ENCODE peak calls at places on chromosomes 2 and 18, in five cellular contexts. B, T, G, P and U are unnamed samples.

GRCh38 chr18:28175047-28175929 is 1.6 kb downstream of the CDH2 start:
- DNase-seq in P (peak), B (peak), G (peak), T (no peak), U (peak)

GRCh38 chr2:102186676-102187190 is at the start of gene IL1RL2:
- DNase-seq in P (no peak), T (no peak), B (peak), G (no peak), U (peak)

GRCh38 chr2:107986278-107987217 is at the start of gene SLC5A7:
- DNase-seq in T (no peak), P (no peak), G (no peak), B (no peak), U (no peak)

GRCh38 chr2:232137748-232138147 is 176.2 kb downstream of the DIS3L2 start:
- DNase-seq in P (no peak), B (no peak), T (no peak), G (no peak), U (no peak)

GRCh38 chr2:21469564-21469963 is 345.8 kb downstream of the TDRD15 start:
- DNase-seq in B (no peak), T (no peak), G (no peak), P (no peak), U (no peak)

GRCh38 chr18:74745658-74746403 is 148.2 kb downstream of the ZNF407 start:
- DNase-seq in B (no peak), G (peak), P (peak), T (peak), U (no peak)

GRCh38 chr18:62766266-62766665 is 50.9 kb downstream of the PHLPP1 start:
- DNase-seq in G (no peak), T (no peak), B (no peak), P (no peak), U (no peak)

GRCh38 chr2:11796190-11797171 is 50.0 kb downstream of the LPIN1 start:
- DNase-seq in G (no peak), B (no peak), T (no peak), P (no peak), U (no peak)

GRCh38 chr2:32061973-32062861 is 1.1 kb upstream of the SPAST start:
- DNase-seq in B (peak), G (peak), T (peak), P (no peak), U (peak)

GRCh38 chr2:11532434-11533055 is 1.3 kb upstream of the GREB1 start:
- DNase-seq in T (no peak), G (no peak), B (no peak), P (no peak), U (no peak)

GRCh38 chr18:58599106-58599505 is 29.8 kb downstream of the ALPK2 start:
- DNase-seq in P (no peak), G (no peak), B (no peak), T (no peak), U (no peak)

GRCh38 chr2:9336209-9336533 is 87.2 kb downstream of the ITGB1BP1 start:
- DNase-seq in G (peak), T (peak), B (no peak), P (no peak), U (no peak)

GRCh38 chr18:24799176-24799575 is 338.7 kb downstream of the HRH4 start:
- DNase-seq in T (no peak), G (no peak), B (no peak), P (no peak), U (no peak)

GRCh38 chr2:191061381-191061982 is 47.5 kb upstream of the STAT1 start:
- DNase-seq in T (no peak), P (no peak), G (no peak), B (no peak), U (no peak)

GRCh38 chr2:45242161-45242741 is 233.0 kb upstream of the SIX2 start:
- DNase-seq in B (no peak), T (no peak), P (no peak), G (no peak), U (no peak)

GRCh38 chr18:24397131-24397693 is 412 bp downstream of the OSBPL1A start:
- DNase-seq in B (peak), T (no peak), P (peak), G (no peak), U (peak)

GRCh38 chr18:47863041-47863440 is 67.4 kb downstream of the SMAD2 start:
- DNase-seq in B (no peak), G (no peak), P (no peak), T (no peak), U (no peak)

GRCh38 chr18:32891797-32892196 is 119.0 kb upstream of the KLHL14 start:
- DNase-seq in T (no peak), P (no peak), G (peak), B (no peak), U (no peak)

GRCh38 chr18:41744664-41745063 is 210.4 kb upstream of the PIK3C3 start:
- DNase-seq in G (no peak), P (no peak), B (no peak), T (no peak), U (no peak)

GRCh38 chr18:22378672-22379282 is 38.9 kb downstream of the CTAGE1 start:
- DNase-seq in T (peak), B (peak), G (peak), P (peak), U (no peak)

GRCh38 chr18:56139792-56140254 is 498.6 kb downstream of the TXNL1 start:
- DNase-seq in B (peak), P (no peak), T (no peak), G (no peak), U (no peak)

GRCh38 chr18:56044239-56044638 is 456.2 kb upstream of the TCF4 start:
- DNase-seq in G (no peak), P (no peak), B (no peak), T (no peak), U (no peak)

GRCh38 chr2:41947701-41948396 is 100.0 kb upstream of the PKDCC start:
- DNase-seq in B (no peak), P (no peak), G (no peak), T (peak), U (no peak)

GRCh38 chr2:241146286-241146685 is 3.0 kb downstream of the PASK start:
- DNase-seq in B (no peak), P (no peak), G (no peak), T (no peak), U (no peak)

GRCh38 chr2:161586517-161587167 is 37.6 kb upstream of the SLC4A10 start:
- DNase-seq in P (peak), B (no peak), G (peak), T (peak), U (no peak)

GRCh38 chr2:144508162-144508765 is 11.7 kb downstream of the ZEB2 start:
- DNase-seq in P (no peak), G (no peak), T (peak), B (no peak), U (peak)

GRCh38 chr2:119790466-119790865 is 30.7 kb downstream of the PTPN4 start:
- DNase-seq in T (no peak), P (no peak), B (no peak), G (no peak), U (no peak)

GRCh38 chr2:44753552-44754285 is 187.8 kb upstream of the SIX3 start:
- DNase-seq in B (no peak), P (no peak), G (no peak), T (no peak), U (no peak)

GRCh38 chr2:26017464-26018183 is 16.3 kb upstream of the RAB10 start:
- DNase-seq in T (no peak), G (no peak), B (no peak), P (no peak), U (no peak)

GRCh38 chr2:104736026-104736425 is 117.9 kb upstream of the POU3F3 start:
- DNase-seq in T (no peak), B (no peak), P (no peak), G (no peak), U (no peak)

GRCh38 chr2:109446531-109447131 is 167.1 kb downstream of the SEPTIN10 start:
- DNase-seq in G (no peak), T (no peak), B (no peak), P (no peak), U (no peak)

GRCh38 chr2:170147576-170147975 is 30.4 kb upstream of the MYO3B start:
- DNase-seq in G (no peak), P (no peak), T (no peak), B (no peak), U (no peak)

GRCh38 chr18:74528913-74529312 is 5.4 kb upstream of the CNDP1 start:
- DNase-seq in T (no peak), P (no peak), G (no peak), B (peak), U (no peak)

GRCh38 chr2:187302146-187302545 is 145.9 kb downstream of the CALCRL start:
- DNase-seq in G (no peak), P (no peak), T (no peak), B (no peak), U (no peak)

GRCh38 chr2:203996692-203997091 is 60.1 kb downstream of the ICOS start:
- DNase-seq in B (no peak), G (no peak), T (no peak), P (no peak), U (no peak)
- TF ChIP-seq CTCF in B (no peak), G (no peak), T (no peak), P (no peak), U (no peak)

DNA sequence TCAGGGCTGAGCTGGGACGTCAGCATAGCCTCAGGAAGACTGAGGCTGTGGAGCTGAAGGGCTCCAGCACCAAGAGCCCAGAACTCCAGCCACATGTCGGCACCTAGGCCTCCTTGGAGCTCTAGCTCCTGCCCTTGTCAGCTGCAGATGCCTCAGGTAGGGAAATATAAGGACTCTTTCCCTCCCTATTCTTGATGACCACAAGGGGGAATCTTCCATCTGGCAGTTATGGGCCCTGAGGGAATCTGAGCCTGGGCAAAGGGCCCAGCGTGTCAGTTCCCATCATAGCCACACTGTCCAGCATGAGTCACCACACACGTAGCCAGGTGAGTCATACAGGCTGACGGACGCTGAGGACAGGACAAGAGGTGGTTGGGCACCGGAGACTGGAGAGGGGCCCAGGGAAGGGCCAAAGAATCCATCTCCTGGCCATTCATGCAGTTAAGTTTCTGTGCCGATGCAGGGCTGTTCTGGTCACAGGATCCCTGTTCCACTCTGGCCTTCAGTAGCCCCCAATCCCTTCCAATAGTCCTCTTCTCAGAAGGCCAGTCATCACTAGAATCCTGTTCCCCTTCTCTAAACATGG is 1.8 kb downstream of the MPV17 start:
- DNase-seq in G (peak), B (peak), P (peak), T (peak), U (no peak)
- TF ChIP-seq EP300 in G (peak), B (no peak), P (no peak), T (peak), U (no peak)

GRCh38 chr2:33633295-33633694 is 34.2 kb upstream of the FAM98A start:
- DNase-seq in P (no peak), T (no peak), B (no peak), G (no peak), U (no peak)

GRCh38 chr2:33634261-33634910 is 35.3 kb upstream of the FAM98A start:
- DNase-seq in G (no peak), P (no peak), T (no peak), B (no peak), U (no peak)
- TF ChIP-seq CTCF in G (no peak), P (no peak), T (no peak), B (no peak), U (no peak)

GRCh38 chr2:70190413-70191243 is at the start of gene C2orf42:
- DNase-seq in G (peak), T (peak), B (peak), P (peak), U (peak)
- TF ChIP-seq EP300 in G (peak), T (peak), B (no peak), P (no peak), U (peak)

DNA sequence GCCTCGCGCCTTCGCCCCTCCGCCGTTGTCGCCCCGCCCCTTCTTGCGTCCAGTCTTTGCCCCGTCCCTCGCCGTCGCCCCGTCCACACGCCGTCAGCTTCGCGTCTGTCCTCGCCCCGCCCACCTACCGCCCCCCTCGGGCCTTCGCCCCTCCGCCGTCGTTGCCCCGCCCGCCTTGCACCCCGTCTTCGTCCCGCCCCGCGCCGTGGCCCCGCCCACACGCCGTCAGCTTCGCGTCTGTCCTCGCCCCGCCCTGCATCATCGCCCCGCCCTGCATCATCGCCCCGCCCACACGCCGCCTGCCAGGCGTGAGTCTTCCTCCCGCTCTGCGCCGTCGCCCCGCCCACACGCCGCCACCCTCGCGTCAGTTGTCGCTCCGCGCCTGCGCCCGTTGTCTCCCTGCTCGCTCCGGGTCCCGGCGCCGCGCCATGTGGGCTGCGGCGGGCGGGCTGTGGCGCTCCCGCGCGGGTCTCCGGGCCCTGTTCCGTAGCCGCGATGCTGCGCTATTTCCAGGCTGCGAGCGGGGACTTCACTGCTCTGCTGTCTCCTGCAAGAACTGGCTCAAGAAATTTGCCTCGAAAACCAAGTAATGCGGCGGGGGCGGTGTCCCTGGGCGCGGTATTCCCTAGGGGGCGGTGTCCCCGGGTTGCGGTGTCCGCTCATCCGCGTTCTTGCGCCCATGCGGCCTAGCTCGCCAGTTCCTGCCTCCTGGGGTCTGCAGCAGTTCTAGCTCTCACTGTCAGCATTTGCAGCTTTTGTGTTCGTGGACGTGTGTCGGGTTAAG is at the start of gene RBFA:
- DNase-seq in P (peak), T (peak), G (peak), B (peak), U (peak)
- TF ChIP-seq CTCF in P (peak), T (peak), G (peak), B (peak), U (no peak)

GRCh38 chr2:43370705-43371104 is 144.3 kb upstream of the ZFP36L2 start:
- DNase-seq in B (no peak), P (no peak), G (no peak), T (no peak), U (no peak)
- TF ChIP-seq EP300 in B (no peak), P (no peak), G (no peak), T (no peak), U (no peak)

DNA sequence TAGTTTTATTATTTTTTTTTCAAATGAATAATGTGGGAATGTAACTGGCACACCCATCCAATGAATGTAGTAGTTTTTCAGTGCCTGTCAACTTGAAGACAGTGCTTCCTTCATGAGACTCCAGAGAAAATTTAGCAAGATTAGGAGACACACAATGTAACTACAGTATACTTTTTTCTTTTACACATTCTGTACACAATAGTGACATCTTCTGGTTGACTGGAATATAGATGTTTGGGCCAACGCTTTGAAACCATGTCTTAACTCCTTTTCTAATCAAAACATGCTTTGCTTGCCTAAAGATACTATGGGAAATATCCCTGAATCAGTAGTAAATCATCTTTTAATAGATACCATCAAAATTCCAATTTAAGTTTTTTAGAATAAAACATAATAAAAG is 229.5 kb upstream of the ZC3H15 start:
- DNase-seq in P (peak), T (peak), B (no peak), G (peak), U (no peak)
- TF ChIP-seq CTCF in P (peak), T (no peak), B (no peak), G (peak), U (peak)

DNA sequence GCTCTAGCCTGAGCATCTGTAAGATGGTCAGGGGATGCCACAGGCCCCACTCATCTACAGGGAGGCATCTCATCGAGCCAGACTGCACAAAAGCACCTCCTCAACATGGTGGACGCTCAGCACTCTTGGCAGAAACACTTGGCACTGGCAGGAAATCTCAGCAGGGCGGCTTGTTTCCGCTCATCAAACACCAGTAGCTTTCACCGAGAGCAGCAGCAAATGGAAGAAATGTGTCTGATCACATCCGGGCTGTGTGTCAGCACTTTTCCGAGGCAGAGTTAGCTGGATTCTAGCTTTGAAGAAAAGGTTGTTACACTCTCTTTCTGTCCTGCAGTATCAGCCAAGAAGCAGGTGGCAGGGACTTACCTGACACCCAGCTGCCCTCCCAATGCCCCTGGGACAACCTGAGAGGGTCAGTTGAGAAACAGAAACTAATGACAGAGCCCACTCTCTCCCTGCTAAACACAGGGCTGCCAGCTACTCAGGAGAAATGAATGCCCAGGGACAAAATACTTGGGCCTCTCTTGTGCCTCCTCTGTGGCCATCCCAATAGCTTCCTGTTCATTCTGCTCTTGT is 68.9 kb upstream of the FZD7 start:
- DNase-seq in P (no peak), B (no peak), T (no peak), G (no peak), U (no peak)
- TF ChIP-seq EP300 in P (no peak), B (no peak), T (no peak), G (no peak), U (no peak)

DNA sequence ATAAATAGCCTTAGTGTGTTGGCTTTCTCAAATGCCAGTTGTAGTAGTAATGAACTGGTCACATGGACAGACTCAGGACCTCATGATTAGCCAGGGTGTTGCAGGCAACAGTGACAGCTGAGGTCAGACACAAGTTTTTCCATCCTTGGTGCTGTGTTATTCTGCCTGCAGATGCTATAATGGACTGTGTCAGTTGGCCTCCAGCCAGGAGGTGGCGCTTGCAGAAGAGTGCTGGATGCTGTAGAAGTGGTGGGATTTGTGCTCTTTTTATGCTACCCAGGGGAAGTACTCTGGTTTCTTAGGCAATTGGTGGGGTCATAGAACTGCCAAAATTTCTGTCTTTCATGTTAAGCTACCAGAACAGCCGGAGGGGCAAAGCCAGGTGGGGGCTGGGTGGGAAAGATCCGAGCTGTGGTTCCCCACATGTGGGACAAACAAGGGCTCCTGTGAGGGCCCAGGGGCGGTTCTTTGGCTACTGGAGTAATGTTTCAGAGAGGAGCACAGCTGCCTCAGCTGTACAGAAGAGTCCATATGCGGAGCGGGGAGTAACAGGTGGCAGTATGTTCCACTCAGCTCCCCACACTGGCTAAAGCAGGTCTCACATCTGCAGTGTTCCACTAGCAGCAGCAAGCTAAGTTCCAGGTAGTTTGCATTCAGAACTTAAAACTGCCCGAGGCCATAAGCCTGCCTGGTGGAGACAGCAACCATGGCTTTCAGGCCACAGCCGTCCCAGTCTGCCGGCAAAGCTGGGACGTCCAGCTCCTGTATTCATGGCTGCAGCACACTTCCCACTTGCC is 104.4 kb downstream of the GULP1 start:
- DNase-seq in G (no peak), P (no peak), T (no peak), B (no peak), U (no peak)
- TF ChIP-seq CTCF in G (peak), P (no peak), T (no peak), B (no peak), U (no peak)